ENCODE peak calls at places on chromosomes 4 and X, in eight cellular contexts. P is H9, J is neuronal stem cell, X is H1, A is astrocyte, D is MM.1S, U is mesendoderm, W is mesenchymal stem cell. Z is an unnamed sample.

GRCh38 chr4:122481766-122482405 is 25.4 kb upstream of the IL2 start:
- DNase-seq in P (no peak), J (no peak), X (no peak), A (no peak), D (no peak), U (no peak), W (peak), Z (no peak)

GRCh38 chrX:106899841-106900240 is 3.3 kb downstream of the RIPPLY1 start:
- DNase-seq in P (no peak), J (no peak), X (no peak), A (no peak), D (no peak), U (no peak), W (no peak), Z (no peak)

GRCh38 chr4:138910201-138910913 is 105.2 kb upstream of the NOCT start:
- DNase-seq in P (no peak), J (no peak), X (no peak), A (peak), D (no peak), U (no peak), W (peak), Z (no peak)

GRCh38 chr4:144599621-144600020 is 46.3 kb upstream of the HHIP start:
- DNase-seq in P (no peak), J (no peak), X (no peak), A (peak), D (no peak), U (no peak), W (peak), Z (no peak)

GRCh38 chrX:56729152-56729557 is at the start of gene NBDY:
- DNase-seq in P (peak), J (no peak), X (peak), A (peak), D (peak), U (peak), W (peak), Z (no peak)

GRCh38 chr4:183107891-183108459 is 8.9 kb downstream of the WWC2 start:
- DNase-seq in P (no peak), J (no peak), X (no peak), A (no peak), D (no peak), U (peak), W (no peak), Z (no peak)

GRCh38 chr4:72679666-72680065 is 110.6 kb upstream of the ADAMTS3 start:
- DNase-seq in P (peak), J (no peak), X (no peak), A (no peak), D (no peak), U (peak), W (no peak), Z (no peak)

GRCh38 chr4:17811078-17811603 is 362 bp downstream of the NCAPG start:
- DNase-seq in P (no peak), J (no peak), X (peak), A (no peak), D (peak), U (no peak), W (no peak), Z (no peak)

GRCh38 chr4:141179474-141180026 is 41.1 kb upstream of the ZNF330 start:
- DNase-seq in P (no peak), J (no peak), X (no peak), A (no peak), D (no peak), U (peak), W (no peak), Z (no peak)

GRCh38 chr4:142077048-142077447 is 440.7 kb downstream of the IL15 start:
- DNase-seq in P (no peak), J (no peak), X (no peak), A (no peak), D (no peak), U (no peak), W (no peak), Z (no peak)

GRCh38 chrX:123570011-123570590 is 162.8 kb downstream of the THOC2 start:
- DNase-seq in P (no peak), J (no peak), X (no peak), A (no peak), D (no peak), U (no peak), W (no peak), Z (no peak)

GRCh38 chr4:169115144-169115896 is 105.3 kb upstream of the CBR4 start:
- DNase-seq in P (no peak), J (no peak), X (no peak), A (no peak), D (no peak), U (no peak), W (no peak), Z (no peak)

GRCh38 chrX:132786217-132786616 is 172.2 kb downstream of the HS6ST2 start:
- DNase-seq in P (no peak), J (no peak), X (no peak), A (peak), D (no peak), U (peak), W (peak), Z (no peak)

GRCh38 chr4:25608644-25609043 is 47.0 kb upstream of the SLC34A2 start:
- DNase-seq in P (no peak), J (no peak), X (no peak), A (no peak), D (no peak), U (no peak), W (no peak), Z (no peak)

GRCh38 chrX:40945366-40945713 is 139.9 kb upstream of the USP9X start:
- DNase-seq in P (no peak), J (no peak), X (no peak), A (peak), D (no peak), U (peak), W (peak), Z (no peak)

GRCh38 chr4:169115897-169116254 is 105.8 kb upstream of the CBR4 start:
- DNase-seq in P (no peak), J (no peak), X (no peak), A (peak), D (no peak), U (peak), W (peak), Z (peak)

GRCh38 chr4:82352825-82353370 is 20.9 kb downstream of the HNRNPD start:
- DNase-seq in P (no peak), J (no peak), X (no peak), A (no peak), D (no peak), U (no peak), W (peak), Z (no peak)

GRCh38 chrX:85345523-85345922 is 33.9 kb downstream of the POF1B start:
- DNase-seq in P (no peak), J (no peak), X (no peak), A (no peak), D (no peak), U (no peak), W (no peak), Z (no peak)

GRCh38 chr4:96992443-96992842 is 1150.8 kb downstream of the STPG2 start:
- DNase-seq in P (no peak), J (no peak), X (no peak), A (no peak), D (no peak), U (no peak), W (no peak), Z (no peak)

GRCh38 chr4:83561381-83561780 is 25.5 kb downstream of the GPAT3 start:
- DNase-seq in P (no peak), J (no peak), X (no peak), A (peak), D (no peak), U (no peak), W (peak), Z (peak)

GRCh38 chr4:159227984-159228383 is 125.1 kb downstream of the RAPGEF2 start:
- DNase-seq in P (peak), J (peak), X (no peak), A (peak), D (no peak), U (peak), W (peak), Z (peak)

GRCh38 chrX:79138658-79139241 is 5.7 kb upstream of the GPR174 start:
- DNase-seq in P (no peak), J (no peak), X (no peak), A (no peak), D (peak), U (no peak), W (no peak), Z (no peak)

GRCh38 chrX:18995216-18995615 is 11.3 kb upstream of the PHKA2 start:
- DNase-seq in P (no peak), J (no peak), X (no peak), A (peak), D (no peak), U (no peak), W (peak), Z (peak)

GRCh38 chrX:71978164-71978563 is 67.5 kb downstream of the NHSL2 start:
- DNase-seq in P (no peak), J (no peak), X (no peak), A (no peak), D (no peak), U (no peak), W (no peak), Z (no peak)

GRCh38 chrX:71974916-71975315 is 64.3 kb downstream of the NHSL2 start:
- DNase-seq in P (no peak), J (no peak), X (no peak), A (no peak), D (no peak), U (no peak), W (no peak), Z (no peak)

DNA sequence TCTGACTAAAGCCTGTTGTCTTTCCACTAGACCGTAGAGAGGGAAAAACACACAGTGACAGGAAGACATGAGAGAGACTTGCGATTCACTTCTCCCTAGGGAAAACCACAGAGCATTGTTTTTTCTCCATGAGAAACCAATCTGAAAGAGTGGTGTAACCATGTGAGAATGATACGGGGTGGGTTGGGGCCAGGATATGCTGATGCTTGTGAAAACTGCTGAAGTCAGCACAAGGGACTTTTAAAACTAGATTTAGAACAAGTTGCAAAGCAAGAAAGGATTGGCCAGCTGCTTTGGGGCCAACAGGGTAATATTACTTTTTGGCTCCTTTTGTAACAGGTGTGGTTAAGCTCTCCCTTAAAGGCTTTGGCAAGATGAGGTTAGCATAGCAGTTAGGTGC is 66.1 kb downstream of the NHSL2 start:
- DNase-seq in P (no peak), J (no peak), X (no peak), A (no peak), D (peak), U (no peak), W (no peak), Z (no peak)
- H3K27ac ChIP-seq in P (no peak), J (no peak), X (no peak), A (no peak), D (peak), U (no peak), W (no peak), Z (no peak)

DNA sequence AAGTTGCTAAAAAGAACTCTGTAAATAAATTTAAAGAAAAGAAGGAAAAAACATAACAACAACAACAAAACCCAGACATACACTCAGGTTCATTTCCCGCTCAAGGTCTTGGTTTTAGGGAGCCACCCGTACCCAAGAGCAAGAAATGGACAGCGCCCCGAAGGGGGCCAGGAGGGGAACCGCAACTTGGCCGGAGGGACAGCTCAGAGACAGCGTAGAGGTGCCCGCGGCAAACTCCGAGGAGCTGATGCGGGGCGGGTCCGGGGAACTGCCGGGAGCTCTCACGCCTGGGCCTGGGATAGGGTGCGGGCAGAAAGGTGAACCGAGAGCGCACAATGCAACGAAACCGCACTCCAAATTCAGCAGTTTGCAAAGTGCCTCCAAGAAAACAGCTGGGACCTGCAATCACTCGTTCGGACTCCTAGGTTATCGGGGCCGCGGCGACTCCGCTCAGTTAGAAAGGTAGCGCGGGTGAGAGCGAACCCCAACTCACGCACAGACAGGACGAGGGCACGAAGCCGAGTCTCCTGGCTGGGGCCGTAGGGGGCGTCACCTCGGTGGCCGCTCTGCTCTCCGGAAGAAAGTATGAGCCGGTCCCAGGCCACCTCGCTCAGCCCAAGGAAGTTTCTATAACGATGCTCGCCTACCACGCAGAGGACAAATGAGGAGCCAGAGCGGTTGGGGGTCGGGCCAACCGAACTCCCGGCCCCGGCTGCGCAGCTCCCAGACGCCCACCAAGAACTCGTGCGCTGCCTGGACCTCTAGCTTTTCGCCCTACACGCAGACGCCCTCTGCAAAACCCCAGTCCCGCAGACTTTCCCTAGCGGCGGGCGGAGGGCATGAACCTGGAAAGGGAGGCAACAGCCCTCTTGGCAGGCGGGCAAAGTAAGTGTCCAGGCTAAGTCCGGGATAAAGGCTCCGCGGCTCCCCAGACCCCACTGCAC is 1.4 kb downstream of the NDNF start:
- DNase-seq in P (peak), J (peak), X (peak), A (no peak), D (peak), U (peak), W (peak), Z (no peak)
- H3K9ac ChIP-seq in P (no peak), J (peak), X (peak), A (peak), D (peak), U (peak), W (peak), Z (no peak)

DNA sequence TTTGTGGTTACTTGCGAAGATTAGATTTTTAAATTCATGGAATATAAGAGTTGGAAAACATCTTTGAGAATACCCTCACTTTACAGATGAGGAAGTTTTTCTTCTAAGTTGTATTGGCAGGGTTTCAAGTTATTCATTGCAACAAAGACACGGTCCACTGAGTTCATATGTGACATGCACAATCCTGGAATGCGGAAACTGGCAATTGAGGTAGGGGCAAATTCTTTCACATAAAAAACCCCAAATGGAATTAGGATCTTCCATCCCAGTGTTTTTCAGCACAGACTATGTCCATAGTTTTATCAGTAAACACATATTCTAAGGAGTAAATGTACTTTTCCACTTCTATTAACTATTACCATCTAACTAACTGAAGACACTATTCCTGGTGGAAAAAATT is 81.8 kb upstream of the NAP1L5 start:
- DNase-seq in P (no peak), J (no peak), X (no peak), A (peak), D (no peak), U (no peak), W (no peak), Z (no peak)
- H3K27ac ChIP-seq in P (no peak), J (no peak), X (no peak), A (peak), D (no peak), U (no peak), W (peak), Z (no peak)

GRCh38 chr4:80963051-80963450 is 67.5 kb upstream of the BMP3 start:
- DNase-seq in P (no peak), J (no peak), X (no peak), A (peak), D (no peak), U (no peak), W (no peak), Z (no peak)
- H3K9ac ChIP-seq in P (no peak), J (no peak), X (no peak), A (no peak), D (no peak), U (no peak), W (no peak), Z (no peak)

DNA sequence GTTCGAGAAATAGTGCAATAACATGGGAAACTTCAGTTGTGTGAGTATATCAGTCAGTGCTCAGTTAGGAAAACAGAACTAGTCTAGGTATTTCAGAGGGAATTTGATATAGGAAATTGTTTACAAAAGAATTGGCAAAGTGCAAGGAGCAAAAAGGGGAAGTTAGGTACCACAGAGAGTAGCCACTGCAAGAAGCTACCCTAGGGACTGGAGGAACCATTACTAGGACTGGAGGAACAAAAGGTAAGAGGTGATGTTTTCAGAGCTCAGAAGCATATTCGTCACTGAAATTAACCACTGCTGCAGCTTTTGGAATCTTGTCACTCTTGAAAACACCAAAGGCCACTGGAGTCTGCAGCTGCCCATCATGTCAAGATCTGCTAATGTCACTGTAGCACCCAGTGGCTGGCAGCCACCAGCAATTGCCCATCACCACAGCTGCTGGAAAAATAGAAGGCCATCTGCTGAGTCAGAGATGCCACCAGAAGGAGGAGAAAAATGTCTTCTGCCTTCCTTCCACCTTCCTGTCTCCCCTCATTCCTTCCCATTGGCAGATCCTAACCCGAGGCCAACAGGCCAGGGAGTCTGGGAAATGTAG is 160.6 kb upstream of the RPS6KA3 start:
- DNase-seq in P (no peak), J (no peak), X (no peak), A (no peak), D (no peak), U (peak), W (no peak), Z (no peak)
- H3K27ac ChIP-seq in P (no peak), J (no peak), X (no peak), A (no peak), D (no peak), U (no peak), W (no peak), Z (no peak)

DNA sequence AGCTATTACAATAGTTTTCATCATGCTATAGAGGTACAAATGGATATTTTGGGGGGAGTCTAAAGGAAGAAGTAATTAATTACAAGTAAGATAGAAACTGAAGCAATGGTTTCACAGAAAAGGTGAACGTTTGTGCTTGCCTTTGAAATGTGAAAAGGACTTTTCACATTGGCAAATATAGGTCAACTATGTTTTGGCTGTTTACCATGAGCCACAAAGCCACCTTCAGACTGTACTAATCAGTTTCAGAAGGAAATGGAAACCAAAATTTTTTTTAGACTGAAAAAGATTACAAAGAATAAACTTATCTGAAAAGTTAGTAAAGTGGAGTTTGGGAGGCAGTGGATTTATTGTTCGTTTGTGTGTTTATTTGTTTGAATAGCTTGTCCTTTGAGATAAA is 32.1 kb downstream of the SYTL5 start:
- DNase-seq in P (no peak), J (no peak), X (no peak), A (no peak), D (peak), U (no peak), W (no peak), Z (no peak)
- H3K9ac ChIP-seq in P (no peak), J (no peak), X (no peak), A (no peak), D (no peak), U (no peak), W (no peak), Z (no peak)

GRCh38 chr4:173370477-173371291 is at the start of gene SAP30:
- DNase-seq in P (peak), J (peak), X (peak), A (peak), D (peak), U (peak), W (peak), Z (peak)

GRCh38 chr4:173374588-173374987 is 3.8 kb downstream of the SAP30 start:
- DNase-seq in P (no peak), J (no peak), X (no peak), A (no peak), D (no peak), U (no peak), W (no peak), Z (no peak)

GRCh38 chr4:173370130-173370476 is 651 bp upstream of the SAP30 start:
- DNase-seq in P (no peak), J (no peak), X (peak), A (no peak), D (no peak), U (no peak), W (no peak), Z (no peak)

GRCh38 chr4:173367946-173368345 is 2.8 kb upstream of the SAP30 start:
- DNase-seq in P (no peak), J (no peak), X (no peak), A (peak), D (no peak), U (no peak), W (no peak), Z (no peak)

DNA sequence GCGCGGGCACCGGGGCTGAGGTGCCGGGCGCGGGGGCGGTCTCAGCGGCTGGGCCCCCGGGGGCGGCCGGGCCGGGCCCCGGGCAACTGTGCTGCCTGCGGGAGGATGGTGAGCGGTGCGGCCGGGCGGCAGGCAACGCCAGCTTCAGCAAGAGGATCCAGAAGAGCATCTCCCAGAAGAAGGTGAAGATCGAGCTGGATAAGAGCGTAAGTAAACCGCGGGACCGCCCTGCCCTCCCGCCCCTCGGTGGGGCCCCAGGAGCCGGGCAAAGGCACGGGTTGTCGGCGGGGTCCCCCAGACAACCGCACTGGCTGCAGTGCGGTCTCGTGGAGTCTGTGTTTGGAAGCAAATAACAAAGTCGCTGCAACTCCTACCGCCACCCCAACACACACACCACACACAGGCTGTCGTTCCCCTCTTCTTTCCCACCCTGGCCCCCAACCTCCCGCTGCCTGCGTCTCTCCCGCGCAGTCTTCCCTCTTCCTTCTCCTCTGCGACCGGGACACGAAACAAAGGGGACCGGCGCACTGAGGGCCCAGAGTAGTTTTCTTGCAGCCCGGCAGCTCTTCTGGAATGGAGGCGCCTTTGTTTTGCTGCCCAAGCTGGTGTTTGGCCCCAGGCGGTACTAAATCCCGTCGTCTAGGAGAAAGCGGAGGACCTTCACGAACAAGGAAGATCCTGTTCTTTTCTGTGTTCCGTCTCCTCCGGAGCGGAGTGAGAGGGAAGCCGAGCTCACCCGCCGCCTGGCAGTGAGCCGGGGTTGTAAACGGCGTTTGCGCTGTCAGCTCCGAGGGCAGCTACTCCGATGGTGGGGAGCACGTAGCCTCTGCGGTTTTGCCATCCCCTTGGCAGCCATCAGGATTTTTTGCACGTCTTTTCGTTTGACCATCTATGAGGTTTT is 788 bp downstream of the SAP30 start:
- DNase-seq in P (peak), J (peak), X (peak), A (peak), D (peak), U (peak), W (peak), Z (no peak)
- H3K27ac ChIP-seq in P (no peak), J (peak), X (peak), A (peak), D (peak), U (peak), W (peak), Z (peak)